ENCODE peak calls at places on chromosomes 13 and 19, in nine cellular contexts. One of them, this sample, is unnamed.

GRCh38 chr13:77918391-77919261 is at the start of gene EDNRB:
- DNase-seq in iPS-NIHi11: peak; percentile 67
- DNase-seq in COLO829: peak; percentile 88
- DNase-seq in mucosa of gallbladder: peak; percentile 19
- DNase-seq in activated CD4-positive, alpha-beta memory T cell treated with anti-CD3 and anti-CD28 coated beads for 36 hours: peak; percentile 11
- DNase-seq in AG20443: peak; percentile 44
- DNase-seq in stimulated activated CD4-positive, alpha-beta T cell treated with anti-CD3 and anti-CD28 coated beads, TNF-alpha, amount 100 ng/mL, for 48 hours: no peak
- DNase-seq in activated CD4-positive, alpha-beta T cell treated with anti-CD3 and anti-CD28 coated beads, Interleukin-2, amount 50 U/mL, for 24 hours: no peak
- DNase-seq in naive thymus-derived CD8-positive, alpha-beta T cell: no peak
- DNase-seq in this sample: no peak

GRCh38 chr13:67351915-67352314 is 121.8 kb upstream of the PCDH9 start:
- DNase-seq in activated CD4-positive, alpha-beta T cell treated with anti-CD3 and anti-CD28 coated beads, Interleukin-2, amount 50 U/mL, for 24 hours: no peak
- DNase-seq in activated CD4-positive, alpha-beta memory T cell treated with anti-CD3 and anti-CD28 coated beads for 36 hours: no peak
- DNase-seq in AG20443: no peak
- DNase-seq in mucosa of gallbladder: no peak
- DNase-seq in COLO829: no peak
- DNase-seq in stimulated activated CD4-positive, alpha-beta T cell treated with anti-CD3 and anti-CD28 coated beads, TNF-alpha, amount 100 ng/mL, for 48 hours: no peak
- DNase-seq in naive thymus-derived CD8-positive, alpha-beta T cell: no peak
- DNase-seq in iPS-NIHi11: no peak
- DNase-seq in this sample: no peak

GRCh38 chr19:50257141-50257540 is 53.7 kb downstream of the MYH14 start:
- DNase-seq in stimulated activated CD4-positive, alpha-beta T cell treated with anti-CD3 and anti-CD28 coated beads, TNF-alpha, amount 100 ng/mL, for 48 hours: no peak
- DNase-seq in COLO829: no peak
- DNase-seq in AG20443: no peak
- DNase-seq in naive thymus-derived CD8-positive, alpha-beta T cell: no peak
- DNase-seq in activated CD4-positive, alpha-beta T cell treated with anti-CD3 and anti-CD28 coated beads, Interleukin-2, amount 50 U/mL, for 24 hours: no peak
- DNase-seq in mucosa of gallbladder: no peak
- DNase-seq in iPS-NIHi11: no peak
- DNase-seq in activated CD4-positive, alpha-beta memory T cell treated with anti-CD3 and anti-CD28 coated beads for 36 hours: no peak
- DNase-seq in this sample: no peak

GRCh38 chr13:26420282-26420960 is 137.1 kb upstream of the WASF3 start:
- DNase-seq in mucosa of gallbladder: no peak
- DNase-seq in activated CD4-positive, alpha-beta memory T cell treated with anti-CD3 and anti-CD28 coated beads for 36 hours: no peak
- DNase-seq in stimulated activated CD4-positive, alpha-beta T cell treated with anti-CD3 and anti-CD28 coated beads, TNF-alpha, amount 100 ng/mL, for 48 hours: no peak
- DNase-seq in AG20443: peak; percentile 38
- DNase-seq in naive thymus-derived CD8-positive, alpha-beta T cell: no peak
- DNase-seq in COLO829: no peak
- DNase-seq in iPS-NIHi11: no peak
- DNase-seq in activated CD4-positive, alpha-beta T cell treated with anti-CD3 and anti-CD28 coated beads, Interleukin-2, amount 50 U/mL, for 24 hours: no peak
- DNase-seq in this sample: no peak

GRCh38 chr19:35468637-35469036 is 20.6 kb downstream of the FFAR2 start:
- DNase-seq in mucosa of gallbladder: peak; percentile 40
- DNase-seq in iPS-NIHi11: peak; percentile 67
- DNase-seq in activated CD4-positive, alpha-beta memory T cell treated with anti-CD3 and anti-CD28 coated beads for 36 hours: peak; percentile 77
- DNase-seq in AG20443: peak; percentile 74
- DNase-seq in stimulated activated CD4-positive, alpha-beta T cell treated with anti-CD3 and anti-CD28 coated beads, TNF-alpha, amount 100 ng/mL, for 48 hours: peak; percentile 42
- DNase-seq in activated CD4-positive, alpha-beta T cell treated with anti-CD3 and anti-CD28 coated beads, Interleukin-2, amount 50 U/mL, for 24 hours: peak; percentile 10
- DNase-seq in COLO829: peak; percentile 72
- DNase-seq in naive thymus-derived CD8-positive, alpha-beta T cell: peak; percentile 79
- DNase-seq in this sample: peak; percentile 51

GRCh38 chr19:46489445-46490272 is 6.0 kb downstream of the PNMA8B start:
- DNase-seq in activated CD4-positive, alpha-beta T cell treated with anti-CD3 and anti-CD28 coated beads, Interleukin-2, amount 50 U/mL, for 24 hours: no peak
- DNase-seq in AG20443: peak; percentile 81
- DNase-seq in activated CD4-positive, alpha-beta memory T cell treated with anti-CD3 and anti-CD28 coated beads for 36 hours: no peak
- DNase-seq in mucosa of gallbladder: peak; percentile 60
- DNase-seq in COLO829: no peak
- DNase-seq in stimulated activated CD4-positive, alpha-beta T cell treated with anti-CD3 and anti-CD28 coated beads, TNF-alpha, amount 100 ng/mL, for 48 hours: no peak
- DNase-seq in iPS-NIHi11: peak; percentile 33
- DNase-seq in naive thymus-derived CD8-positive, alpha-beta T cell: no peak
- DNase-seq in this sample: no peak

GRCh38 chr19:10718205-10719196 is 622 bp downstream of the DNM2 start:
- DNase-seq in COLO829: no peak
- DNase-seq in mucosa of gallbladder: no peak
- DNase-seq in iPS-NIHi11: peak; percentile 74
- DNase-seq in activated CD4-positive, alpha-beta memory T cell treated with anti-CD3 and anti-CD28 coated beads for 36 hours: peak; percentile 66
- DNase-seq in naive thymus-derived CD8-positive, alpha-beta T cell: no peak
- DNase-seq in AG20443: peak; percentile 71
- DNase-seq in activated CD4-positive, alpha-beta T cell treated with anti-CD3 and anti-CD28 coated beads, Interleukin-2, amount 50 U/mL, for 24 hours: no peak
- DNase-seq in stimulated activated CD4-positive, alpha-beta T cell treated with anti-CD3 and anti-CD28 coated beads, TNF-alpha, amount 100 ng/mL, for 48 hours: peak; percentile 57
- DNase-seq in this sample: peak; percentile 33

GRCh38 chr19:8457802-8458201 is 13.0 kb downstream of the HNRNPM start:
- DNase-seq in activated CD4-positive, alpha-beta memory T cell treated with anti-CD3 and anti-CD28 coated beads for 36 hours: no peak
- DNase-seq in COLO829: no peak
- DNase-seq in mucosa of gallbladder: no peak
- DNase-seq in naive thymus-derived CD8-positive, alpha-beta T cell: no peak
- DNase-seq in iPS-NIHi11: no peak
- DNase-seq in activated CD4-positive, alpha-beta T cell treated with anti-CD3 and anti-CD28 coated beads, Interleukin-2, amount 50 U/mL, for 24 hours: no peak
- DNase-seq in stimulated activated CD4-positive, alpha-beta T cell treated with anti-CD3 and anti-CD28 coated beads, TNF-alpha, amount 100 ng/mL, for 48 hours: no peak
- DNase-seq in AG20443: no peak
- DNase-seq in this sample: no peak

GRCh38 chr19:29591670-29592069 is 14.4 kb upstream of the POP4 start:
- DNase-seq in mucosa of gallbladder: no peak
- DNase-seq in iPS-NIHi11: no peak
- DNase-seq in AG20443: no peak
- DNase-seq in naive thymus-derived CD8-positive, alpha-beta T cell: no peak
- DNase-seq in COLO829: peak; percentile 40
- DNase-seq in stimulated activated CD4-positive, alpha-beta T cell treated with anti-CD3 and anti-CD28 coated beads, TNF-alpha, amount 100 ng/mL, for 48 hours: no peak
- DNase-seq in activated CD4-positive, alpha-beta memory T cell treated with anti-CD3 and anti-CD28 coated beads for 36 hours: no peak
- DNase-seq in activated CD4-positive, alpha-beta T cell treated with anti-CD3 and anti-CD28 coated beads, Interleukin-2, amount 50 U/mL, for 24 hours: no peak
- DNase-seq in this sample: no peak

GRCh38 chr13:52344108-52344507 is 61.9 kb downstream of the THSD1 start:
- DNase-seq in activated CD4-positive, alpha-beta memory T cell treated with anti-CD3 and anti-CD28 coated beads for 36 hours: no peak
- DNase-seq in naive thymus-derived CD8-positive, alpha-beta T cell: no peak
- DNase-seq in activated CD4-positive, alpha-beta T cell treated with anti-CD3 and anti-CD28 coated beads, Interleukin-2, amount 50 U/mL, for 24 hours: no peak
- DNase-seq in COLO829: no peak
- DNase-seq in AG20443: peak; percentile 44
- DNase-seq in stimulated activated CD4-positive, alpha-beta T cell treated with anti-CD3 and anti-CD28 coated beads, TNF-alpha, amount 100 ng/mL, for 48 hours: no peak
- DNase-seq in iPS-NIHi11: no peak
- DNase-seq in mucosa of gallbladder: no peak
- DNase-seq in this sample: no peak

GRCh38 chr13:110869231-110869804 is 45.6 kb downstream of the ANKRD10 start:
- DNase-seq in activated CD4-positive, alpha-beta memory T cell treated with anti-CD3 and anti-CD28 coated beads for 36 hours: no peak
- DNase-seq in iPS-NIHi11: no peak
- DNase-seq in mucosa of gallbladder: peak; percentile 17
- DNase-seq in AG20443: peak; percentile 78
- DNase-seq in stimulated activated CD4-positive, alpha-beta T cell treated with anti-CD3 and anti-CD28 coated beads, TNF-alpha, amount 100 ng/mL, for 48 hours: no peak
- DNase-seq in naive thymus-derived CD8-positive, alpha-beta T cell: no peak
- DNase-seq in COLO829: no peak
- DNase-seq in activated CD4-positive, alpha-beta T cell treated with anti-CD3 and anti-CD28 coated beads, Interleukin-2, amount 50 U/mL, for 24 hours: no peak
- DNase-seq in this sample: no peak

GRCh38 chr13:107860284-107860683 is 355.1 kb downstream of the LIG4 start:
- DNase-seq in mucosa of gallbladder: no peak
- DNase-seq in AG20443: no peak
- DNase-seq in iPS-NIHi11: no peak
- DNase-seq in activated CD4-positive, alpha-beta memory T cell treated with anti-CD3 and anti-CD28 coated beads for 36 hours: no peak
- DNase-seq in stimulated activated CD4-positive, alpha-beta T cell treated with anti-CD3 and anti-CD28 coated beads, TNF-alpha, amount 100 ng/mL, for 48 hours: no peak
- DNase-seq in COLO829: no peak
- DNase-seq in naive thymus-derived CD8-positive, alpha-beta T cell: no peak
- DNase-seq in activated CD4-positive, alpha-beta T cell treated with anti-CD3 and anti-CD28 coated beads, Interleukin-2, amount 50 U/mL, for 24 hours: no peak
- DNase-seq in this sample: no peak

GRCh38 chr13:70623260-70623659 is 515.0 kb upstream of the KLHL1 start:
- DNase-seq in naive thymus-derived CD8-positive, alpha-beta T cell: no peak
- DNase-seq in mucosa of gallbladder: no peak
- DNase-seq in COLO829: no peak
- DNase-seq in AG20443: peak; percentile 5
- DNase-seq in stimulated activated CD4-positive, alpha-beta T cell treated with anti-CD3 and anti-CD28 coated beads, TNF-alpha, amount 100 ng/mL, for 48 hours: no peak
- DNase-seq in activated CD4-positive, alpha-beta T cell treated with anti-CD3 and anti-CD28 coated beads, Interleukin-2, amount 50 U/mL, for 24 hours: no peak
- DNase-seq in activated CD4-positive, alpha-beta memory T cell treated with anti-CD3 and anti-CD28 coated beads for 36 hours: no peak
- DNase-seq in iPS-NIHi11: no peak
- DNase-seq in this sample: no peak

GRCh38 chr13:91346848-91347211 is 657 bp upstream of the MIR17HG start:
- DNase-seq in iPS-NIHi11: peak; percentile 17
- DNase-seq in naive thymus-derived CD8-positive, alpha-beta T cell: peak; percentile 60
- DNase-seq in stimulated activated CD4-positive, alpha-beta T cell treated with anti-CD3 and anti-CD28 coated beads, TNF-alpha, amount 100 ng/mL, for 48 hours: peak; percentile 43
- DNase-seq in activated CD4-positive, alpha-beta memory T cell treated with anti-CD3 and anti-CD28 coated beads for 36 hours: peak; percentile 74
- DNase-seq in mucosa of gallbladder: no peak
- DNase-seq in activated CD4-positive, alpha-beta T cell treated with anti-CD3 and anti-CD28 coated beads, Interleukin-2, amount 50 U/mL, for 24 hours: peak; percentile 35
- DNase-seq in AG20443: no peak
- DNase-seq in COLO829: no peak
- DNase-seq in this sample: no peak

GRCh38 chr19:1979642-1980041 is 35.9 kb downstream of the BTBD2 start:
- DNase-seq in activated CD4-positive, alpha-beta T cell treated with anti-CD3 and anti-CD28 coated beads, Interleukin-2, amount 50 U/mL, for 24 hours: no peak
- DNase-seq in stimulated activated CD4-positive, alpha-beta T cell treated with anti-CD3 and anti-CD28 coated beads, TNF-alpha, amount 100 ng/mL, for 48 hours: no peak
- DNase-seq in activated CD4-positive, alpha-beta memory T cell treated with anti-CD3 and anti-CD28 coated beads for 36 hours: no peak
- DNase-seq in AG20443: no peak
- DNase-seq in iPS-NIHi11: no peak
- DNase-seq in COLO829: no peak
- DNase-seq in mucosa of gallbladder: no peak
- DNase-seq in naive thymus-derived CD8-positive, alpha-beta T cell: no peak
- DNase-seq in this sample: no peak

GRCh38 chr13:91032104-91032503 is 315.4 kb upstream of the MIR17HG start:
- DNase-seq in COLO829: no peak
- DNase-seq in stimulated activated CD4-positive, alpha-beta T cell treated with anti-CD3 and anti-CD28 coated beads, TNF-alpha, amount 100 ng/mL, for 48 hours: no peak
- DNase-seq in activated CD4-positive, alpha-beta memory T cell treated with anti-CD3 and anti-CD28 coated beads for 36 hours: no peak
- DNase-seq in activated CD4-positive, alpha-beta T cell treated with anti-CD3 and anti-CD28 coated beads, Interleukin-2, amount 50 U/mL, for 24 hours: no peak
- DNase-seq in iPS-NIHi11: no peak
- DNase-seq in AG20443: no peak
- DNase-seq in naive thymus-derived CD8-positive, alpha-beta T cell: no peak
- DNase-seq in mucosa of gallbladder: no peak
- DNase-seq in this sample: no peak

GRCh38 chr13:49904729-49905456 is 31.2 kb downstream of the SPRYD7 start:
- DNase-seq in iPS-NIHi11: no peak
- DNase-seq in stimulated activated CD4-positive, alpha-beta T cell treated with anti-CD3 and anti-CD28 coated beads, TNF-alpha, amount 100 ng/mL, for 48 hours: no peak
- DNase-seq in mucosa of gallbladder: no peak
- DNase-seq in AG20443: no peak
- DNase-seq in activated CD4-positive, alpha-beta memory T cell treated with anti-CD3 and anti-CD28 coated beads for 36 hours: no peak
- DNase-seq in COLO829: no peak
- DNase-seq in naive thymus-derived CD8-positive, alpha-beta T cell: no peak
- DNase-seq in activated CD4-positive, alpha-beta T cell treated with anti-CD3 and anti-CD28 coated beads, Interleukin-2, amount 50 U/mL, for 24 hours: no peak
- DNase-seq in this sample: no peak

GRCh38 chr13:35693142-35693784 is 216.8 kb upstream of the MAB21L1 start:
- DNase-seq in activated CD4-positive, alpha-beta T cell treated with anti-CD3 and anti-CD28 coated beads, Interleukin-2, amount 50 U/mL, for 24 hours: no peak
- DNase-seq in iPS-NIHi11: no peak
- DNase-seq in stimulated activated CD4-positive, alpha-beta T cell treated with anti-CD3 and anti-CD28 coated beads, TNF-alpha, amount 100 ng/mL, for 48 hours: no peak
- DNase-seq in COLO829: no peak
- DNase-seq in mucosa of gallbladder: no peak
- DNase-seq in AG20443: no peak
- DNase-seq in activated CD4-positive, alpha-beta memory T cell treated with anti-CD3 and anti-CD28 coated beads for 36 hours: no peak
- DNase-seq in naive thymus-derived CD8-positive, alpha-beta T cell: no peak
- DNase-seq in this sample: no peak

GRCh38 chr13:37202264-37202663 is 96.8 kb upstream of the CSNK1A1L start:
- DNase-seq in stimulated activated CD4-positive, alpha-beta T cell treated with anti-CD3 and anti-CD28 coated beads, TNF-alpha, amount 100 ng/mL, for 48 hours: no peak
- DNase-seq in COLO829: no peak
- DNase-seq in iPS-NIHi11: no peak
- DNase-seq in naive thymus-derived CD8-positive, alpha-beta T cell: no peak
- DNase-seq in AG20443: peak; percentile 44
- DNase-seq in activated CD4-positive, alpha-beta T cell treated with anti-CD3 and anti-CD28 coated beads, Interleukin-2, amount 50 U/mL, for 24 hours: no peak
- DNase-seq in mucosa of gallbladder: no peak
- DNase-seq in activated CD4-positive, alpha-beta memory T cell treated with anti-CD3 and anti-CD28 coated beads for 36 hours: no peak
- DNase-seq in this sample: no peak

GRCh38 chr13:44244288-44244687 is 129.3 kb upstream of the SERP2 start:
- DNase-seq in AG20443: no peak
- DNase-seq in naive thymus-derived CD8-positive, alpha-beta T cell: no peak
- DNase-seq in iPS-NIHi11: no peak
- DNase-seq in stimulated activated CD4-positive, alpha-beta T cell treated with anti-CD3 and anti-CD28 coated beads, TNF-alpha, amount 100 ng/mL, for 48 hours: no peak
- DNase-seq in activated CD4-positive, alpha-beta T cell treated with anti-CD3 and anti-CD28 coated beads, Interleukin-2, amount 50 U/mL, for 24 hours: no peak
- DNase-seq in mucosa of gallbladder: no peak
- DNase-seq in activated CD4-positive, alpha-beta memory T cell treated with anti-CD3 and anti-CD28 coated beads for 36 hours: no peak
- DNase-seq in COLO829: peak; percentile 93
- DNase-seq in this sample: no peak

GRCh38 chr19:46495789-46496099 is at the start of gene PNMA8B:
- DNase-seq in COLO829: no peak
- DNase-seq in AG20443: peak; percentile 78
- DNase-seq in mucosa of gallbladder: peak; percentile 45
- DNase-seq in iPS-NIHi11: peak; percentile 99
- DNase-seq in naive thymus-derived CD8-positive, alpha-beta T cell: peak; percentile 85
- DNase-seq in activated CD4-positive, alpha-beta T cell treated with anti-CD3 and anti-CD28 coated beads, Interleukin-2, amount 50 U/mL, for 24 hours: no peak
- DNase-seq in activated CD4-positive, alpha-beta memory T cell treated with anti-CD3 and anti-CD28 coated beads for 36 hours: peak; percentile 47
- DNase-seq in stimulated activated CD4-positive, alpha-beta T cell treated with anti-CD3 and anti-CD28 coated beads, TNF-alpha, amount 100 ng/mL, for 48 hours: no peak
- DNase-seq in this sample: no peak

GRCh38 chr13:114099191-114099590 is 33.2 kb downstream of the RASA3 start:
- DNase-seq in activated CD4-positive, alpha-beta memory T cell treated with anti-CD3 and anti-CD28 coated beads for 36 hours: peak; percentile 39
- DNase-seq in naive thymus-derived CD8-positive, alpha-beta T cell: peak; percentile 46
- DNase-seq in stimulated activated CD4-positive, alpha-beta T cell treated with anti-CD3 and anti-CD28 coated beads, TNF-alpha, amount 100 ng/mL, for 48 hours: no peak
- DNase-seq in mucosa of gallbladder: peak; percentile 57
- DNase-seq in activated CD4-positive, alpha-beta T cell treated with anti-CD3 and anti-CD28 coated beads, Interleukin-2, amount 50 U/mL, for 24 hours: no peak
- DNase-seq in COLO829: peak; percentile 82
- DNase-seq in iPS-NIHi11: peak; percentile 74
- DNase-seq in AG20443: peak; percentile 92
- DNase-seq in this sample: no peak

GRCh38 chr13:90477194-90477593 is 870.3 kb upstream of the MIR17HG start:
- DNase-seq in COLO829: no peak
- DNase-seq in activated CD4-positive, alpha-beta T cell treated with anti-CD3 and anti-CD28 coated beads, Interleukin-2, amount 50 U/mL, for 24 hours: no peak
- DNase-seq in iPS-NIHi11: no peak
- DNase-seq in mucosa of gallbladder: no peak
- DNase-seq in stimulated activated CD4-positive, alpha-beta T cell treated with anti-CD3 and anti-CD28 coated beads, TNF-alpha, amount 100 ng/mL, for 48 hours: no peak
- DNase-seq in naive thymus-derived CD8-positive, alpha-beta T cell: no peak
- DNase-seq in AG20443: no peak
- DNase-seq in activated CD4-positive, alpha-beta memory T cell treated with anti-CD3 and anti-CD28 coated beads for 36 hours: no peak
- DNase-seq in this sample: no peak

GRCh38 chr13:78621086-78621485 is 17.7 kb upstream of the POU4F1 start:
- DNase-seq in activated CD4-positive, alpha-beta memory T cell treated with anti-CD3 and anti-CD28 coated beads for 36 hours: no peak
- DNase-seq in activated CD4-positive, alpha-beta T cell treated with anti-CD3 and anti-CD28 coated beads, Interleukin-2, amount 50 U/mL, for 24 hours: no peak
- DNase-seq in COLO829: no peak
- DNase-seq in iPS-NIHi11: no peak
- DNase-seq in stimulated activated CD4-positive, alpha-beta T cell treated with anti-CD3 and anti-CD28 coated beads, TNF-alpha, amount 100 ng/mL, for 48 hours: no peak
- DNase-seq in AG20443: no peak
- DNase-seq in mucosa of gallbladder: no peak
- DNase-seq in naive thymus-derived CD8-positive, alpha-beta T cell: no peak
- DNase-seq in this sample: no peak

GRCh38 chr13:34805347-34805746 is 136.7 kb upstream of the NBEA start:
- DNase-seq in AG20443: no peak
- DNase-seq in activated CD4-positive, alpha-beta T cell treated with anti-CD3 and anti-CD28 coated beads, Interleukin-2, amount 50 U/mL, for 24 hours: no peak
- DNase-seq in activated CD4-positive, alpha-beta memory T cell treated with anti-CD3 and anti-CD28 coated beads for 36 hours: no peak
- DNase-seq in COLO829: no peak
- DNase-seq in stimulated activated CD4-positive, alpha-beta T cell treated with anti-CD3 and anti-CD28 coated beads, TNF-alpha, amount 100 ng/mL, for 48 hours: no peak
- DNase-seq in iPS-NIHi11: no peak
- DNase-seq in mucosa of gallbladder: no peak
- DNase-seq in naive thymus-derived CD8-positive, alpha-beta T cell: no peak
- DNase-seq in this sample: no peak

GRCh38 chr19:52533901-52534300 is 6.4 kb downstream of the ZNF808 start:
- DNase-seq in COLO829: no peak
- DNase-seq in AG20443: no peak
- DNase-seq in activated CD4-positive, alpha-beta memory T cell treated with anti-CD3 and anti-CD28 coated beads for 36 hours: no peak
- DNase-seq in stimulated activated CD4-positive, alpha-beta T cell treated with anti-CD3 and anti-CD28 coated beads, TNF-alpha, amount 100 ng/mL, for 48 hours: no peak
- DNase-seq in iPS-NIHi11: no peak
- DNase-seq in naive thymus-derived CD8-positive, alpha-beta T cell: no peak
- DNase-seq in activated CD4-positive, alpha-beta T cell treated with anti-CD3 and anti-CD28 coated beads, Interleukin-2, amount 50 U/mL, for 24 hours: no peak
- DNase-seq in mucosa of gallbladder: no peak
- DNase-seq in this sample: no peak

GRCh38 chr13:19863323-19864017 is at the start of gene ZMYM5:
- DNase-seq in stimulated activated CD4-positive, alpha-beta T cell treated with anti-CD3 and anti-CD28 coated beads, TNF-alpha, amount 100 ng/mL, for 48 hours: peak; percentile 93
- DNase-seq in activated CD4-positive, alpha-beta T cell treated with anti-CD3 and anti-CD28 coated beads, Interleukin-2, amount 50 U/mL, for 24 hours: peak; percentile 86
- DNase-seq in COLO829: peak; percentile 95
- DNase-seq in activated CD4-positive, alpha-beta memory T cell treated with anti-CD3 and anti-CD28 coated beads for 36 hours: peak; percentile 98
- DNase-seq in AG20443: peak; percentile 98
- DNase-seq in iPS-NIHi11: peak; percentile 98
- DNase-seq in naive thymus-derived CD8-positive, alpha-beta T cell: peak; percentile 98
- DNase-seq in mucosa of gallbladder: peak; percentile 98
- DNase-seq in this sample: peak; percentile 88

GRCh38 chr13:51643882-51644281 is 59.6 kb downstream of the WDFY2 start:
- DNase-seq in mucosa of gallbladder: no peak
- DNase-seq in AG20443: peak; percentile 72
- DNase-seq in activated CD4-positive, alpha-beta memory T cell treated with anti-CD3 and anti-CD28 coated beads for 36 hours: no peak
- DNase-seq in naive thymus-derived CD8-positive, alpha-beta T cell: no peak
- DNase-seq in activated CD4-positive, alpha-beta T cell treated with anti-CD3 and anti-CD28 coated beads, Interleukin-2, amount 50 U/mL, for 24 hours: no peak
- DNase-seq in stimulated activated CD4-positive, alpha-beta T cell treated with anti-CD3 and anti-CD28 coated beads, TNF-alpha, amount 100 ng/mL, for 48 hours: no peak
- DNase-seq in COLO829: peak; percentile 85
- DNase-seq in iPS-NIHi11: no peak
- DNase-seq in this sample: no peak

GRCh38 chr19:1097810-1098176 is 2.6 kb upstream of the POLR2E start:
- DNase-seq in stimulated activated CD4-positive, alpha-beta T cell treated with anti-CD3 and anti-CD28 coated beads, TNF-alpha, amount 100 ng/mL, for 48 hours: no peak
- DNase-seq in activated CD4-positive, alpha-beta T cell treated with anti-CD3 and anti-CD28 coated beads, Interleukin-2, amount 50 U/mL, for 24 hours: no peak
- DNase-seq in mucosa of gallbladder: no peak
- DNase-seq in COLO829: no peak
- DNase-seq in AG20443: no peak
- DNase-seq in iPS-NIHi11: no peak
- DNase-seq in naive thymus-derived CD8-positive, alpha-beta T cell: no peak
- DNase-seq in activated CD4-positive, alpha-beta memory T cell treated with anti-CD3 and anti-CD28 coated beads for 36 hours: no peak
- DNase-seq in this sample: no peak

GRCh38 chr19:45825917-45826893 is 11.1 kb upstream of the RSPH6A start:
- DNase-seq in COLO829: no peak
- DNase-seq in iPS-NIHi11: no peak
- DNase-seq in activated CD4-positive, alpha-beta T cell treated with anti-CD3 and anti-CD28 coated beads, Interleukin-2, amount 50 U/mL, for 24 hours: no peak
- DNase-seq in naive thymus-derived CD8-positive, alpha-beta T cell: no peak
- DNase-seq in mucosa of gallbladder: no peak
- DNase-seq in stimulated activated CD4-positive, alpha-beta T cell treated with anti-CD3 and anti-CD28 coated beads, TNF-alpha, amount 100 ng/mL, for 48 hours: no peak
- DNase-seq in AG20443: no peak
- DNase-seq in activated CD4-positive, alpha-beta memory T cell treated with anti-CD3 and anti-CD28 coated beads for 36 hours: no peak
- DNase-seq in this sample: no peak

GRCh38 chr19:39941615-39942507 is 7.4 kb upstream of the FCGBP start:
- DNase-seq in iPS-NIHi11: no peak
- DNase-seq in activated CD4-positive, alpha-beta T cell treated with anti-CD3 and anti-CD28 coated beads, Interleukin-2, amount 50 U/mL, for 24 hours: no peak
- DNase-seq in AG20443: no peak
- DNase-seq in activated CD4-positive, alpha-beta memory T cell treated with anti-CD3 and anti-CD28 coated beads for 36 hours: peak; percentile 59
- DNase-seq in naive thymus-derived CD8-positive, alpha-beta T cell: peak; percentile 80
- DNase-seq in COLO829: no peak
- DNase-seq in mucosa of gallbladder: no peak
- DNase-seq in stimulated activated CD4-positive, alpha-beta T cell treated with anti-CD3 and anti-CD28 coated beads, TNF-alpha, amount 100 ng/mL, for 48 hours: no peak
- DNase-seq in this sample: no peak

This sample was measured in central memory CD8-positive, alpha-beta T cell.